ENCODE peak calls at places on chromosomes 6 and 20, in six cellular contexts. One of them, this sample, is unnamed.

GRCh38 chr20:6231551-6231950 is 108.7 kb upstream of the FERMT1 start:
- DNase-seq in foreskin fibroblast: peak
- DNase-seq in ovary: no peak
- DNase-seq in nephron progenitor cell: no peak
- DNase-seq in AG09319: no peak
- DNase-seq in dorsolateral prefrontal cortex: no peak
- DNase-seq in this sample: no peak

GRCh38 chr6:19804362-19805145 is 32.6 kb upstream of the ID4 start:
- DNase-seq in dorsolateral prefrontal cortex: peak
- DNase-seq in AG09319: peak
- DNase-seq in foreskin fibroblast: peak
- DNase-seq in nephron progenitor cell: peak
- DNase-seq in ovary: peak
- DNase-seq in this sample: peak

GRCh38 chr6:1636272-1636825 is 26.6 kb downstream of the FOXC1 start:
- DNase-seq in dorsolateral prefrontal cortex: no peak
- DNase-seq in AG09319: no peak
- DNase-seq in nephron progenitor cell: no peak
- DNase-seq in foreskin fibroblast: no peak
- DNase-seq in ovary: no peak
- DNase-seq in this sample: no peak

GRCh38 chr6:17705428-17705777 is 1.3 kb downstream of the NUP153 start:
- DNase-seq in nephron progenitor cell: peak
- DNase-seq in dorsolateral prefrontal cortex: no peak
- DNase-seq in ovary: peak
- DNase-seq in foreskin fibroblast: peak
- DNase-seq in AG09319: no peak
- DNase-seq in this sample: peak

GRCh38 chr6:168078199-168078942 is 641 bp downstream of the FRMD1 start:
- DNase-seq in nephron progenitor cell: no peak
- DNase-seq in foreskin fibroblast: no peak
- DNase-seq in dorsolateral prefrontal cortex: no peak
- DNase-seq in ovary: no peak
- DNase-seq in AG09319: no peak
- DNase-seq in this sample: no peak

GRCh38 chr20:49237531-49237930 is 18.3 kb downstream of the DDX27 start:
- DNase-seq in AG09319: no peak
- DNase-seq in foreskin fibroblast: no peak
- DNase-seq in ovary: no peak
- DNase-seq in nephron progenitor cell: no peak
- DNase-seq in dorsolateral prefrontal cortex: no peak
- DNase-seq in this sample: no peak

GRCh38 chr6:1153696-1154245 is 158.1 kb upstream of the FOXQ1 start:
- DNase-seq in AG09319: no peak
- DNase-seq in foreskin fibroblast: peak
- DNase-seq in nephron progenitor cell: no peak
- DNase-seq in dorsolateral prefrontal cortex: no peak
- DNase-seq in ovary: no peak
- DNase-seq in this sample: no peak

GRCh38 chr6:121627761-121628160 is 192.3 kb downstream of the GJA1 start:
- DNase-seq in dorsolateral prefrontal cortex: no peak
- DNase-seq in foreskin fibroblast: no peak
- DNase-seq in ovary: no peak
- DNase-seq in nephron progenitor cell: no peak
- DNase-seq in AG09319: no peak
- DNase-seq in this sample: no peak

GRCh38 chr20:45090481-45090880 is 10.4 kb downstream of the KCNS1 start:
- DNase-seq in dorsolateral prefrontal cortex: no peak
- DNase-seq in foreskin fibroblast: peak
- DNase-seq in ovary: no peak
- DNase-seq in AG09319: no peak
- DNase-seq in nephron progenitor cell: no peak
- DNase-seq in this sample: no peak

GRCh38 chr6:16719488-16719887 is 41.8 kb downstream of the ATXN1 start:
- DNase-seq in AG09319: no peak
- DNase-seq in nephron progenitor cell: no peak
- DNase-seq in foreskin fibroblast: no peak
- DNase-seq in ovary: no peak
- DNase-seq in dorsolateral prefrontal cortex: no peak
- DNase-seq in this sample: no peak

GRCh38 chr6:9086331-9086730 is 651.0 kb upstream of the SLC35B3 start:
- DNase-seq in nephron progenitor cell: no peak
- DNase-seq in ovary: no peak
- DNase-seq in AG09319: peak
- DNase-seq in foreskin fibroblast: peak
- DNase-seq in dorsolateral prefrontal cortex: no peak
- DNase-seq in this sample: no peak

GRCh38 chr6:44470106-44470446 is 82.6 kb downstream of the CDC5L start:
- DNase-seq in foreskin fibroblast: no peak
- DNase-seq in nephron progenitor cell: no peak
- DNase-seq in dorsolateral prefrontal cortex: no peak
- DNase-seq in AG09319: no peak
- DNase-seq in ovary: no peak
- DNase-seq in this sample: no peak

GRCh38 chr6:91376686-91377085 is 789.8 kb upstream of the MAP3K7 start:
- DNase-seq in foreskin fibroblast: no peak
- DNase-seq in AG09319: no peak
- DNase-seq in dorsolateral prefrontal cortex: no peak
- DNase-seq in ovary: no peak
- DNase-seq in nephron progenitor cell: no peak
- DNase-seq in this sample: no peak

GRCh38 chr6:169131356-169131755 is 122.3 kb downstream of the THBS2 start:
- DNase-seq in foreskin fibroblast: no peak
- DNase-seq in ovary: no peak
- DNase-seq in AG09319: no peak
- DNase-seq in nephron progenitor cell: no peak
- DNase-seq in dorsolateral prefrontal cortex: no peak
- DNase-seq in this sample: no peak

GRCh38 chr6:151154418-151154817 is 85.3 kb upstream of the AKAP12 start:
- DNase-seq in foreskin fibroblast: peak
- DNase-seq in ovary: peak
- DNase-seq in dorsolateral prefrontal cortex: no peak
- DNase-seq in AG09319: no peak
- DNase-seq in nephron progenitor cell: no peak
- DNase-seq in this sample: no peak

GRCh38 chr20:54846948-54847347 is 371.6 kb downstream of the DOK5 start:
- DNase-seq in nephron progenitor cell: no peak
- DNase-seq in AG09319: no peak
- DNase-seq in ovary: no peak
- DNase-seq in dorsolateral prefrontal cortex: no peak
- DNase-seq in foreskin fibroblast: no peak
- DNase-seq in this sample: no peak

GRCh38 chr20:62792182-62792939 is 3.9 kb upstream of the MRGBP start:
- DNase-seq in dorsolateral prefrontal cortex: no peak
- DNase-seq in nephron progenitor cell: no peak
- DNase-seq in foreskin fibroblast: peak
- DNase-seq in AG09319: no peak
- DNase-seq in ovary: no peak
- DNase-seq in this sample: no peak

GRCh38 chr6:166997768-166998255 is 1.4 kb upstream of the CEP43 start:
- DNase-seq in AG09319: no peak
- DNase-seq in dorsolateral prefrontal cortex: peak
- DNase-seq in foreskin fibroblast: peak
- DNase-seq in nephron progenitor cell: no peak
- DNase-seq in ovary: peak
- DNase-seq in this sample: peak

GRCh38 chr20:57161478-57162194 is 104.8 kb downstream of the BMP7 start:
- DNase-seq in ovary: no peak
- DNase-seq in nephron progenitor cell: no peak
- DNase-seq in foreskin fibroblast: no peak
- DNase-seq in AG09319: no peak
- DNase-seq in dorsolateral prefrontal cortex: no peak
- DNase-seq in this sample: no peak

GRCh38 chr6:91132461-91132860 is 545.6 kb upstream of the MAP3K7 start:
- DNase-seq in AG09319: no peak
- DNase-seq in foreskin fibroblast: no peak
- DNase-seq in ovary: no peak
- DNase-seq in dorsolateral prefrontal cortex: peak
- DNase-seq in nephron progenitor cell: no peak
- DNase-seq in this sample: no peak

GRCh38 chr6:42142118-42142835 is at the start of gene C6orf132:
- DNase-seq in foreskin fibroblast: peak
- DNase-seq in ovary: no peak
- DNase-seq in dorsolateral prefrontal cortex: no peak
- DNase-seq in nephron progenitor cell: peak
- DNase-seq in AG09319: no peak
- DNase-seq in this sample: no peak

GRCh38 chr6:37501632-37502466 is 2.2 kb upstream of the CCDC167 start:
- DNase-seq in foreskin fibroblast: no peak
- DNase-seq in ovary: no peak
- DNase-seq in dorsolateral prefrontal cortex: no peak
- DNase-seq in AG09319: no peak
- DNase-seq in nephron progenitor cell: no peak
- DNase-seq in this sample: no peak

DNA sequence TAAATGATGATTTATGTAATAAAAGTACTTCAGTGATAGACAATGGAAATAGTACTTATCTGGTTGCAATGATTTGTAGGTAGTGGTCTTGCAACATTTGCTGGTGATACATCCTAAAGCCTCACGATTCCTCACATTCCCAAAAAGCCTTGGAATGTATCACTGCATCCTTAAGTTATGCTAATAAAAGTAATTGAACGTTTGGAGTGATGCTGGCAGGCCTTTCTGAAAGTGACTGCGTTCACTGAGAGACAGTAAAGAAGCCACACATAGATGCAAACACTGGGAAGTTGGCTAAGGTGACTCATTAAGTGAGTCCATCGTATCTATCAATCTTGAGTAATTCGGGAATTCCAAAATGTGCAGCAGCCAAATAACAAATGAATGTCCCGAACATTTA is 444.1 kb upstream of the SOX4 start:
- DNase-seq in foreskin fibroblast: no peak
- DNase-seq in dorsolateral prefrontal cortex: no peak
- DNase-seq in ovary: no peak
- DNase-seq in AG09319: no peak
- DNase-seq in nephron progenitor cell: no peak
- DNase-seq in this sample: no peak
- TF ChIP-seq CTCF in foreskin fibroblast: no peak
- TF ChIP-seq CTCF in dorsolateral prefrontal cortex: no peak
- TF ChIP-seq CTCF in ovary: no peak
- TF ChIP-seq CTCF in AG09319: no peak
- TF ChIP-seq CTCF in nephron progenitor cell: no peak
- TF ChIP-seq CTCF in this sample: no peak

GRCh38 chr6:82331031-82331773 is 32.4 kb upstream of the TPBG start:
- DNase-seq in ovary: no peak
- DNase-seq in AG09319: peak
- DNase-seq in nephron progenitor cell: no peak
- DNase-seq in foreskin fibroblast: peak
- DNase-seq in dorsolateral prefrontal cortex: no peak
- DNase-seq in this sample: no peak
- TF ChIP-seq CTCF in ovary: no peak
- TF ChIP-seq CTCF in AG09319: peak
- TF ChIP-seq CTCF in nephron progenitor cell: no peak
- TF ChIP-seq CTCF in foreskin fibroblast: peak
- TF ChIP-seq CTCF in dorsolateral prefrontal cortex: no peak
- TF ChIP-seq CTCF in this sample: no peak

DNA sequence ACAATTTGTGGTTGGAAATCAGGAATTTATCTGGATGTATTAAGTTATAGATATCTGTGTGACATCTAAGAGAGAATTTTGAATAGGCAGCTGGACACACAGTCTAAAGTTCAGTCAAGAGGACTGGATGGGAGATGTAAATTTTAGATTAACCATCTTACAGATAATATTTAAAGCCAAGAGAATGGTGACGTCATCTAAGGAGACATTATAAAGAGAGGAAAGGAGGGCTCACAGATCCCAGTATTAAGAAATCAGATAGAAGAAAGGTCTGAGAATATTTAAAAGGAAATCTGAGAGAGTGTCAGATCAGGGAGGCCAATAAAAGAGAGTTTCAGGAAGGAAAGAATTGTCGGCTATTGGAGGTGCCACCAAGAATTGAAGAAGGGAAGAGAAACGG is 9.4 kb downstream of the COL19A1 start:
- DNase-seq in ovary: no peak
- DNase-seq in nephron progenitor cell: no peak
- DNase-seq in dorsolateral prefrontal cortex: no peak
- DNase-seq in foreskin fibroblast: no peak
- DNase-seq in AG09319: no peak
- DNase-seq in this sample: no peak
- TF ChIP-seq CTCF in ovary: no peak
- TF ChIP-seq CTCF in nephron progenitor cell: no peak
- TF ChIP-seq CTCF in dorsolateral prefrontal cortex: no peak
- TF ChIP-seq CTCF in foreskin fibroblast: no peak
- TF ChIP-seq CTCF in AG09319: no peak
- TF ChIP-seq CTCF in this sample: no peak

DNA sequence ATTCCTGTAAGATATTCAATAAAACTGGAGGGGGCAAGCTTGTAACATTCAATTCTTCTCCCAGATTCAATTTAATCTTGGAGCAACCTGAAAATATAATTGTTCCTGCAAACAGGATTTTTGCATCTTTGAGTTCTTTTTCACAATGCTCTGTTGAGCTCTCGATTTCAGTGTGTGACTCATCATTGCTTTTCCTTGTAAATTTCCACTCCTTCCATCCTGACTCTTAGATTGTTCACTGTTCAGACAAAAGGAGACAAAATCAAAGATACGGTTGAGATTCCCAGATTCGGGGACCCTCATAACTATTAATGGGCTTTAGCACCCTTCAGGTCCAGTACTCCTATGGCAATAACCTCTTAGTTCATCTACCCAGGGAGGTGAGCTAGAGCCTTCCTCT is 571.9 kb upstream of the CHD6 start:
- DNase-seq in foreskin fibroblast: no peak
- DNase-seq in AG09319: no peak
- DNase-seq in nephron progenitor cell: no peak
- DNase-seq in ovary: no peak
- DNase-seq in dorsolateral prefrontal cortex: no peak
- DNase-seq in this sample: no peak
- TF ChIP-seq CTCF in foreskin fibroblast: no peak
- TF ChIP-seq CTCF in AG09319: no peak
- TF ChIP-seq CTCF in nephron progenitor cell: no peak
- TF ChIP-seq CTCF in ovary: no peak
- TF ChIP-seq CTCF in dorsolateral prefrontal cortex: no peak
- TF ChIP-seq CTCF in this sample: no peak

GRCh38 chr6:34025112-34025807 is 120.6 kb downstream of the GRM4 start:
- DNase-seq in dorsolateral prefrontal cortex: no peak
- DNase-seq in AG09319: no peak
- DNase-seq in ovary: no peak
- DNase-seq in foreskin fibroblast: peak
- DNase-seq in nephron progenitor cell: no peak
- DNase-seq in this sample: no peak
- TF ChIP-seq CTCF in dorsolateral prefrontal cortex: no peak
- TF ChIP-seq CTCF in AG09319: no peak
- TF ChIP-seq CTCF in ovary: no peak
- TF ChIP-seq CTCF in foreskin fibroblast: no peak
- TF ChIP-seq CTCF in nephron progenitor cell: no peak
- TF ChIP-seq CTCF in this sample: no peak